ENCODE peak calls at places on chromosomes 13 and 19, in four cellular contexts. U, K, C and G are unnamed samples.
A peak's percentile ranks its signal among the peaks of the same experiment; 100 is the strongest.

GRCh38 chr13:47457631-47458030 is 543.4 kb downstream of the SUCLA2 start:
- DNase-seq in U (peak; percentile 67), K (peak; percentile 49), C (no peak), G (no peak)

GRCh38 chr19:12793290-12794195 is 2.3 kb downstream of the JUNB start:
- DNase-seq in K (peak; percentile 92), C (peak; percentile 97), U (peak; percentile 95), G (peak; percentile 96)

GRCh38 chr19:38248421-38248820 is 7.8 kb downstream of the PPP1R14A start:
- DNase-seq in C (no peak), U (no peak), K (no peak), G (no peak)

GRCh38 chr13:110507678-110508381 is 53.7 kb downstream of the RAB20 start:
- DNase-seq in C (no peak), K (no peak), U (no peak), G (no peak)

GRCh38 chr19:41412953-41413352 is 14.2 kb downstream of the B3GNT8 start:
- DNase-seq in U (no peak), C (no peak), K (no peak), G (no peak)

GRCh38 chr19:19062454-19063182 is 1.2 kb upstream of the SLC25A42 start:
- DNase-seq in K (peak; percentile 63), U (peak; percentile 63), C (no peak), G (peak; percentile 55)

GRCh38 chr13:30806784-30807183 is 71.4 kb downstream of the ALOX5AP start:
- DNase-seq in K (peak; percentile 88), U (peak; percentile 90), C (no peak), G (peak; percentile 12)

GRCh38 chr13:96218475-96218874 is 128.6 kb downstream of the HS6ST3 start:
- DNase-seq in C (no peak), K (no peak), U (no peak), G (no peak)

GRCh38 chr13:97911311-97912138 is 42.0 kb upstream of the IPO5 start:
- DNase-seq in U (peak; percentile 77), K (peak; percentile 32), C (peak; percentile 39), G (peak; percentile 72)

GRCh38 chr19:4957981-4958380 is 10.9 kb upstream of the KDM4B start:
- DNase-seq in U (no peak), C (no peak), K (no peak), G (no peak)

GRCh38 chr13:63393112-63393511 is 1977.5 kb upstream of the PCDH20 start:
- DNase-seq in U (no peak), C (no peak), K (peak; percentile 3), G (no peak)

GRCh38 chr13:82654851-82655517 is 1227.3 kb downstream of the SLITRK1 start:
- DNase-seq in C (no peak), K (peak; percentile 82), U (peak; percentile 77), G (no peak)

GRCh38 chr13:99265823-99266426 is 7.7 kb upstream of the GPR18 start:
- DNase-seq in K (peak; percentile 63), U (peak; percentile 72), C (peak; percentile 56), G (peak; percentile 86)

GRCh38 chr19:16400911-16401675 is 70.7 kb downstream of the EPS15L1 start:
- DNase-seq in C (no peak), K (peak; percentile 4), U (peak; percentile 94), G (no peak)

GRCh38 chr13:41674246-41674645 is 216.9 kb downstream of the RGCC start:
- DNase-seq in K (no peak), C (no peak), U (no peak), G (no peak)

GRCh38 chr19:10782795-10783194 is 53.2 kb downstream of the TMED1 start:
- DNase-seq in K (no peak), U (no peak), C (no peak), G (no peak)

GRCh38 chr13:73429691-73430090 is 370.9 kb downstream of the KLF5 start:
- DNase-seq in K (peak; percentile 33), C (no peak), U (peak; percentile 42), G (no peak)

GRCh38 chr13:46172531-46172991 is 9.4 kb downstream of the LCP1 start:
- DNase-seq in C (no peak), U (no peak), K (no peak), G (peak; percentile 61)

GRCh38 chr19:53927745-53928144 is 18.7 kb downstream of the CACNG7 start:
- DNase-seq in C (peak; percentile 91), K (peak; percentile 64), U (peak; percentile 68), G (peak; percentile 80)

GRCh38 chr13:105363747-105364177 is 1171.7 kb downstream of the EFNB2 start:
- DNase-seq in C (peak; percentile 20), U (no peak), K (no peak), G (no peak)

GRCh38 chr19:12723643-12724426 is at the start of gene TNPO2:
- DNase-seq in C (peak; percentile 92), U (peak; percentile 73), K (peak; percentile 62), G (peak; percentile 92)

GRCh38 chr13:73451120-73452029 is 392.6 kb downstream of the KLF5 start:
- DNase-seq in K (no peak), C (no peak), U (no peak), G (no peak)

GRCh38 chr19:4360641-4361151 is 17.3 kb downstream of the MPND start:
- DNase-seq in K (no peak), C (no peak), U (no peak), G (no peak)

GRCh38 chr19:40641306-40641705 is 40.1 kb downstream of the LTBP4 start:
- DNase-seq in U (no peak), K (no peak), C (no peak), G (no peak)

DNA sequence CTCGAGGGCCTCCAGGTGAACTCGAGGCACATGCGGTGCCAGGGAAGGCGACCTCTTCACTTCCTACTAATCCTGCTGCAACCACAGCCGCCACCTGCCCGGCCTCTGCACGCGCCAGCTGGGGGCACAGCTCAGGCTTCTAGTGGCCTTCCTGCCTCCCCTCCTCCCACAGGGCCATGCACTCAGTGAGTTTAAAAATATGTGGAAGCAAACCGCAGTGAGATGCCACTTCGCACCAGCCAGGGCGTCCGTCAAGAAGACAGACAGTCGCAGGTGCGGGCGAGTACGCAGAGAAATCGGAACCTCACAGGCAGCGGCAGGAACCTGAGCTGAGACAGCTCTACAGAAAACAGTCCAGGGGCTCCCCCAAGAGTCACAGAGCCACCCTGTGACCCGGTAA is 10.4 kb downstream of the LMNB2 start:
- DNase-seq in K (no peak), U (no peak), C (no peak), G (no peak)
- H2AFZ ChIP-seq in K (peak overlapping the region; percentile 7), U (no peak overlapping the region), C (no peak overlapping the region), G (no peak overlapping the region)

DNA sequence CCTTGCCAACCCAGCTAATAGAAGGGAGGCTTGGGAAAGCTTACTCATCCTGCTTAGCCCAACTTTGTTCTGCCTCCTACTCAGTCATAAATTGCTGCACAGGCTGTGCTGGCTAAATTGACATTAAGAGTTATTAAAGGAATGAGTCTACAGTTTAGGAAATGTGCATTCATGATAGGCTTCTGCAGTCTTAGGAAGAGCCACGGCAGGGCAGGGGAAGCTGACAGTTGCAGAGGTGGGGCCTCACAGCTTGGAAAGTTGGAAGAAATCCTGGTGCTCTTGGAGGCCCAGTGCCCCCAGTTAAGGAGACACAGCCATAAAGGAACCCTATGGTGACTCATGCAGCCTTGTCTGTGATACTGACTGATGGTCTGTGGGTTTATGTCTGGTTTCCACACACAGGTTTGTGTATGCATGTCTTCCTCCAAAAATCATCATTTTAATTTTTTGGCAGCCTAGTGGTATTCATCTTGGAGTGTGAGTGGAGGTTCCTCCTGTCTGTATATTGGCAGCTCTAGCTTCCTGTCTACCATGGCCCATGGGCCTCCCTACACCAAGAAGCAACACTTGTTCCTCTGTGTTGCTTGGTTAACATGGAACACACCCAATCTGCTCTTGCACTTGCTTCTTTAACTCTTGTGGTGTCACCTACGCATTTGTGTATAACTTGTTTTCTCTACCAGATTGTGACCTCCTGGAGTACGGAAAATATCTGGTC is 135.0 kb upstream of the KL start:
- DNase-seq in C (no peak), U (peak; percentile 93), K (peak; percentile 82), G (no peak)
- H3K4me2 ChIP-seq in C (no peak overlapping the region), U (no peak overlapping the region), K (no peak overlapping the region), G (no peak overlapping the region)

GRCh38 chr13:68714292-68714691 is 1393.3 kb upstream of the ATXN8OS start:
- DNase-seq in U (no peak), C (peak; percentile 59), K (no peak), G (no peak)

GRCh38 chr13:68713394-68713793 is 1394.2 kb upstream of the ATXN8OS start:
- DNase-seq in C (peak; percentile 82), U (no peak), K (no peak), G (no peak)

GRCh38 chr13:68708336-68708908 is 1399.2 kb upstream of the ATXN8OS start:
- DNase-seq in C (no peak), U (no peak), K (no peak), G (no peak)
- H2AFZ ChIP-seq in C (peak overlapping the region; percentile 73), U (no peak overlapping the region), K (no peak overlapping the region), G (no peak overlapping the region)

GRCh38 chr19:50162988-50163387 is at the start of gene IZUMO2:
- DNase-seq in C (no peak), U (no peak), K (no peak), G (no peak)
- H3K4me2 ChIP-seq in C (no peak within 1 kb of the TSS), U (no peak within 1 kb of the TSS), K (no peak within 1 kb of the TSS), G (no peak within 1 kb of the TSS)

GRCh38 chr13:101627556-101627943 is 175.1 kb downstream of the ITGBL1 start:
- DNase-seq in C (no peak), K (peak; percentile 18), U (peak; percentile 40), G (no peak)

GRCh38 chr13:101624981-101625380 is 172.5 kb downstream of the ITGBL1 start:
- DNase-seq in K (no peak), C (no peak), U (no peak), G (no peak)

GRCh38 chr13:101626925-101627555 is 174.6 kb downstream of the ITGBL1 start:
- DNase-seq in U (peak; percentile 46), K (peak; percentile 2), C (no peak), G (peak; percentile 41)

GRCh38 chr13:101623469-101624209 is 171.2 kb downstream of the ITGBL1 start:
- DNase-seq in U (peak; percentile 52), C (no peak), K (peak; percentile 24), G (no peak)

GRCh38 chr13:101624210-101624922 is 171.9 kb downstream of the ITGBL1 start:
- DNase-seq in C (peak; percentile 6), K (peak; percentile 11), U (no peak), G (no peak)
- H2AFZ ChIP-seq in C (no peak overlapping the region), K (peak overlapping the region; percentile 67), U (no peak overlapping the region), G (no peak overlapping the region)